ENCODE peak calls at places on chromosome 3, in six cellular contexts. W is K562, L is HepG2, B is GM12878, E is H1, J is GM12891. F is an unnamed sample.

GRCh38 chr3:101803939-101804338 is 24.9 kb downstream of the NXPE3 start:
- DNase-seq in W (no peak), L (no peak), B (no peak), E (no peak), J (no peak), F (no peak)

GRCh38 chr3:114144909-114145688 is 33.8 kb downstream of the DRD3 start:
- DNase-seq in W (no peak), L (no peak), B (no peak), E (no peak), J (no peak), F (no peak)

GRCh38 chr3:134985841-134986520 is 190.9 kb downstream of the EPHB1 start:
- DNase-seq in W (no peak), L (no peak), B (no peak), E (no peak), J (no peak), F (no peak)

GRCh38 chr3:151553873-151554272 is 93.0 kb upstream of the IGSF10 start:
- DNase-seq in W (no peak), L (no peak), B (no peak), E (no peak), J (no peak), F (no peak)

GRCh38 chr3:157151151-157151550 is 8.8 kb downstream of the CCNL1 start:
- DNase-seq in W (no peak), L (no peak), B (no peak), E (no peak), J (no peak), F (no peak)

GRCh38 chr3:18847583-18848197 is 300.6 kb upstream of the KCNH8 start:
- DNase-seq in W (peak), L (peak), B (no peak), E (no peak), J (peak), F (no peak)

GRCh38 chr3:15822281-15822680 is 24.5 kb upstream of the ANKRD28 start:
- DNase-seq in W (no peak), L (no peak), B (no peak), E (no peak), J (no peak), F (no peak)

GRCh38 chr3:64398431-64398830 is 173.2 kb upstream of the PRICKLE2 start:
- DNase-seq in W (no peak), L (no peak), B (no peak), E (no peak), J (no peak), F (no peak)

GRCh38 chr3:15399970-15400369 is 27.4 kb downstream of the METTL6 start:
- DNase-seq in W (no peak), L (no peak), B (no peak), E (no peak), J (no peak), F (no peak)

GRCh38 chr3:80308637-80309036 is 540.8 kb upstream of the ROBO1 start:
- DNase-seq in W (no peak), L (no peak), B (no peak), E (no peak), J (no peak), F (no peak)

GRCh38 chr3:44011680-44012079 is 230.0 kb upstream of the TOPAZ1 start:
- DNase-seq in W (no peak), L (no peak), B (no peak), E (no peak), J (no peak), F (no peak)

GRCh38 chr3:131564812-131565211 is 62.0 kb upstream of the MRPL3 start:
- DNase-seq in W (no peak), L (no peak), B (no peak), E (no peak), J (no peak), F (no peak)

GRCh38 chr3:184742676-184743135 is 30.8 kb upstream of the MAGEF1 start:
- DNase-seq in W (peak), L (no peak), B (no peak), E (no peak), J (no peak), F (no peak)

GRCh38 chr3:56861511-56861910 is 59.8 kb upstream of the ARHGEF3 start:
- DNase-seq in W (no peak), L (no peak), B (no peak), E (no peak), J (no peak), F (no peak)

GRCh38 chr3:131432441-131432840 is 50.9 kb downstream of the NUDT16 start:
- DNase-seq in W (no peak), L (no peak), B (no peak), E (no peak), J (no peak), F (no peak)

GRCh38 chr3:129979891-129980290 is 5.4 kb downstream of the TRH start:
- DNase-seq in W (no peak), L (no peak), B (no peak), E (no peak), J (no peak), F (no peak)

GRCh38 chr3:145578465-145578864 is 582.5 kb downstream of the PLOD2 start:
- DNase-seq in W (no peak), L (no peak), B (no peak), E (no peak), J (no peak), F (no peak)

GRCh38 chr3:48301814-48302194 is 31.7 kb downstream of the SPINK8 start:
- DNase-seq in W (peak), L (peak), B (no peak), E (no peak), J (peak), F (no peak)

GRCh38 chr3:124741027-124741426 is 10.8 kb downstream of the UMPS start:
- DNase-seq in W (no peak), L (no peak), B (no peak), E (no peak), J (no peak), F (no peak)

GRCh38 chr3:16056210-16056607 is 118.3 kb upstream of the GALNT15 start:
- DNase-seq in W (no peak), L (no peak), B (no peak), E (no peak), J (no peak), F (no peak)

GRCh38 chr3:188915137-188915536 is 256.6 kb upstream of the TPRG1 start:
- DNase-seq in W (no peak), L (no peak), B (no peak), E (no peak), J (no peak), F (no peak)

DNA sequence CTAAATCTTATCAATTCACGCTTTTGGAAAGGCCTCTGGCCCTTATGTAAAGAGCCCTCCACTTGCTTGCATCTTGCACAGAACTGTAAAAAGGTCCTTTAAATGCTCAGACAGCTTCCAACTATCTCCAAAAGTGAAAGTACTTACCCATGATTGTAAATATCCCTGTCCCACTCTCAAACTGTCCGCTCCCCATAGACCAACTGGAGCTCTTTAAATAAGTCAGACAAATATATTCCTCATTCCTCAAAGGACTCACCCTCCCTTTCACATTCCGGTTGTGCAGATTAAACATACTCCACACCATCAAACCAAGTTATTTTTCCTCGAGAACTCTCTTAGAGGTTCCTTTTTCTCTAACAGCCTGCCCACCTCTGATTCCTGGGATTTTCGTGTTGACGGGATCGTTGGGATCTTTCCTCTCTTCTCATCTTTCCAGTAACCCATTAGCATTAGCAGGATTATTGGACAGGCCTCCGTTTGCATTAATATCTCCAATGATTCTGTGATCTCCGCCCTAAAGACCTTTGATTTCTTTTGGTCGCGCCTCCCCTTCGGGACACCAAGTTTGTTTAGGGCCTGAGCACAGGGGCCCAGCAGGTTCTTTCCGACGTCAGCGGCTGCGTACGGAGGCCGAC is 784 bp downstream of the GOLGB1 start:
- DNase-seq in W (no peak), L (peak), B (no peak), E (no peak), J (no peak), F (no peak)
- TF ChIP-seq POLR2A in W (no peak), L (no peak), B (no peak), E (no peak), J (no peak), F (no peak)

GRCh38 chr3:140433431-140433830 is 244.4 kb upstream of the TRIM42 start:
- DNase-seq in W (no peak), L (no peak), B (no peak), E (no peak), J (no peak), F (no peak)

GRCh38 chr3:140430494-140430893 is 247.4 kb upstream of the TRIM42 start:
- DNase-seq in W (no peak), L (no peak), B (no peak), E (no peak), J (no peak), F (no peak)

GRCh38 chr3:140434261-140434905 is 243.5 kb upstream of the TRIM42 start:
- DNase-seq in W (no peak), L (no peak), B (no peak), E (no peak), J (no peak), F (no peak)

GRCh38 chr3:140429791-140430190 is 248.1 kb upstream of the TRIM42 start:
- DNase-seq in W (no peak), L (no peak), B (no peak), E (no peak), J (no peak), F (no peak)

GRCh38 chr3:140432176-140432753 is 245.6 kb upstream of the TRIM42 start:
- DNase-seq in W (no peak), L (no peak), B (no peak), E (no peak), J (no peak), F (no peak)
- TF ChIP-seq TAF1 in W (no peak), L (no peak), B (no peak), E (no peak), J (no peak), F (no peak)

DNA sequence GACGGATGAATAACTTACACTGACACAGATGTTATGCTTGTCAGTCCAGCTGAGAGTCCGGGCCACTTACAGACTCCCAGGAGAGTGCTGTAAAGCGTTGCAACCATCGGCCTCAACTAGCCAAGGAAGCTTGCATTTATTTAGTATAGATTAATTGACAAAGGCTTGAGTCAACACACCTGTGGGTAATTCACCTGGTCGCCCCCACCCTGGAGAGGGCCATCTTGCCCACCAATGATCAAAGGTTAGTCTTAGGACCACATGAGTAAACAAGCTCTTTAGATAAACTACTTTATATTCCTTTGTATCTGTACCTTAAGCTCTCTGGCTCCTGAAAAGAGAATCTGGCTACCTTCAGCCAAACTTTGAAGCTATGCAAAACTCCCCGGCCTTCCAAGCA is 51.0 kb downstream of the PAK2 start:
- DNase-seq in W (no peak), L (no peak), B (no peak), E (no peak), J (no peak), F (no peak)
- TF ChIP-seq POLR2AphosphoS5 in W (no peak), L (no peak), B (no peak), E (no peak), J (no peak), F (no peak)

GRCh38 chr3:32354362-32354778 is 37.3 kb upstream of the CMTM7 start:
- DNase-seq in W (no peak), L (peak), B (no peak), E (no peak), J (no peak), F (no peak)
- TF ChIP-seq POLR2A in W (no peak), L (no peak), B (no peak), E (no peak), J (no peak), F (no peak)

GRCh38 chr3:111607242-111607641 is 12.1 kb upstream of the ZBED2 start:
- DNase-seq in W (no peak), L (no peak), B (no peak), E (no peak), J (no peak), F (no peak)
- TF ChIP-seq TAF1 in W (no peak), L (no peak), B (no peak), E (no peak), J (no peak), F (no peak)

GRCh38 chr3:10011644-10012043 is 14.6 kb upstream of the FANCD2 start:
- DNase-seq in W (no peak), L (no peak), B (no peak), E (no peak), J (no peak), F (no peak)

GRCh38 chr3:10012106-10012505 is 14.1 kb upstream of the FANCD2 start:
- DNase-seq in W (no peak), L (no peak), B (no peak), E (no peak), J (no peak), F (no peak)

GRCh38 chr3:10008588-10009344 is 17.5 kb upstream of the FANCD2 start:
- DNase-seq in W (peak), L (peak), B (no peak), E (no peak), J (peak), F (peak)

GRCh38 chr3:10007126-10007782 is 19.0 kb upstream of the FANCD2 start:
- DNase-seq in W (no peak), L (no peak), B (no peak), E (no peak), J (no peak), F (no peak)

DNA sequence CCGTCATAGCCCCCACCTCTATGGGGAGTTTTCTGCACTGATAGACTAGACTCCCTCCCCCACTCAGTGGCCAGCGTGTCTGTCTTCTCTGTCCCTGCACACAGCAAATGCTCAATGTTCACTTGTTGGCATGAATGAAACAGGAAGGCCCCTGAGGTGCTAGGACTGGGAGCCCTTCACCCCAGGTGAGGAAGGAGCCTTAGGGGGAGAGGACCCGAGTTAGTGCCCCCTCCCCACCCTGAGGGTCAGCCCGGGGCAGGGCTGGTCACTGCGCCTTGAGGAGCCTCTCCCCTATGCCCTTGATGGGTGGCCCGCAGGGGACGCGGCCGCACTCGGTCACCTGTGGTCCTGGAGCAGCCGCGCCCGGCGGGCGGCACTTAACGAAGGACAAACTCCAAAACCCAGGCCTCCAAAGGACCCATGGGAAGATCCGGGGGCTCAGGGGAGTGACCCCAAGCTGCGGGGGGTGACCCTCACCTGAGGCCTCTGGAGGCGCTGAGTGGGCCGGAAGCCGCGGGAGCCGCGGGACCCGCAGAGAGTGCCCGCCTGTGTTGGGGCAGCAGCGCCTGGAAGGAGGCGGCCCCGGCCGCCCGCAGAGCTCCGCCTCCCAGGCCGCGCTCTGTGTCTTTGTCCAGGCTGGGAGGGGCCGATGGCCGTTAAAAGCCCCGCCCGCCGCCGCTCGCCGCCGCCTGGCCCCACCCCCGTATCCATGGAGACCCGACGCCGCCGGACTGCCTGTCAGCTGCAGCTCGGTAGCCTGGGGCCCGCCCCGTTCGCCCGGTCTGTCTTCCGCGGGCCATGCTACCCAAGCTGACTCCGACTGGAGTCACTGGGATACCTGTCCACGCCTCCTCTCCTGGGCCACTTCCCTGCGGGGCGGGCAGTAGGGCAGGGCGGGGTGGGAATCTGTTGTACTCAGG is 15.4 kb upstream of the FANCD2 start:
- DNase-seq in W (peak), L (peak), B (peak), E (peak), J (peak), F (peak)
- TF ChIP-seq POLR2AphosphoS5 in W (no peak), L (no peak), B (no peak), E (no peak), J (no peak), F (no peak)

GRCh38 chr3:185929192-185930151 is 8.3 kb downstream of the TRA2B start:
- DNase-seq in W (no peak), L (no peak), B (no peak), E (no peak), J (no peak), F (no peak)
- TF ChIP-seq POLR2A in W (peak), L (no peak), B (no peak), E (peak), J (peak), F (no peak)

GRCh38 chr3:194879991-194880939 is 194.6 kb downstream of the FAM43A start:
- DNase-seq in W (no peak), L (no peak), B (no peak), E (no peak), J (no peak), F (no peak)
- TF ChIP-seq TAF1 in W (no peak), L (no peak), B (no peak), E (no peak), J (no peak), F (no peak)

DNA sequence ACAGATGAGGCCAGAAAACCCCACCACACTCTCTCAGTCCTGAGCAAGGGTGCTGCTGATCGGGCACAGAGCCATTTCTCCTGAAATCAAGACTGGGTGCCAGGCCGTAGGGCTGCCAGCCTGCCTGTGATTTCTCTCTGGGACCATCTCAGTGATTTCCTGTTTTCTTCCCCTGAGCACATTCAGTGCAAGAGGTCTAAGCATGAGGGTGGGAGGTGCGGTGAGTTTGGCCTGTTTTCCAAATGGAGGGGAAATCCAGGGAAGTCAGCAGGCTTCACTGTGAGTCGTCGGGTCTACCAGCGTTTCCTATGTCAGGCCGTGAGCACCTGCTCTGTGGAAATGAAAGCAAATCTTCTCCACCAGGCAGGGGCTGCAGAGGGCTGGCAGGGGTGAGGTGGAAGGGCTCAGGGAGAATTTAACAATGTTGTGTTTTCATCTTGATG is 82.3 kb downstream of the ST6GAL1 start:
- DNase-seq in W (no peak), L (no peak), B (no peak), E (no peak), J (no peak), F (no peak)
- TF ChIP-seq POLR2AphosphoS5 in W (no peak), L (no peak), B (peak), E (no peak), J (no peak), F (no peak)